ENCODE peak calls at places on chromosomes 2 and 18, in seven cellular contexts. H is fibroblast of mammary gland, O is MM.1S, B is cardiac muscle cell, A is fibroblast of lung, G is K562, V is coronary artery. F is an unnamed sample.

GRCh38 chr18:22378672-22379282 is 38.9 kb downstream of the CTAGE1 start:
- DNase-seq in O (no peak), V (no peak), B (peak; percentile 60), H (peak; percentile 36), G (peak; percentile 28), A (peak; percentile 20), F (peak; percentile 21)

GRCh38 chr18:37565985-37566478 is 434 bp upstream of the CELF4 start:
- DNase-seq in A (peak; percentile 23), H (peak; percentile 8), G (peak; percentile 17), V (no peak), B (peak; percentile 85), O (no peak), F (no peak)

GRCh38 chr2:134216152-134216829 is 37.6 kb upstream of the MGAT5 start:
- DNase-seq in B (no peak), H (no peak), A (no peak), G (no peak), O (no peak), V (no peak), F (no peak)

GRCh38 chr2:29878898-29879297 is 42.5 kb downstream of the ALK start:
- DNase-seq in A (peak; percentile 61), O (no peak), V (no peak), B (no peak), G (no peak), H (peak; percentile 16), F (no peak)

GRCh38 chr2:110751642-110752041 is 19.3 kb downstream of the ACOXL start:
- DNase-seq in V (no peak), G (no peak), A (no peak), B (no peak), O (no peak), H (no peak), F (no peak)

GRCh38 chr2:173762864-173763263 is 202.3 kb downstream of the SP3 start:
- DNase-seq in A (no peak), G (no peak), B (no peak), V (no peak), H (no peak), O (no peak), F (no peak)

GRCh38 chr2:85843543-85843942 is 45.2 kb downstream of the ST3GAL5 start:
- DNase-seq in A (no peak), O (peak; percentile 25), V (no peak), G (peak; percentile 72), H (peak; percentile 11), B (no peak), F (peak; percentile 49)

GRCh38 chr2:134132487-134132857 is 121.4 kb upstream of the MGAT5 start:
- DNase-seq in B (no peak), V (no peak), A (no peak), O (no peak), H (no peak), G (no peak), F (no peak)

GRCh38 chr2:3608373-3609278 is 13.7 kb downstream of the COLEC11 start:
- DNase-seq in A (no peak), G (no peak), B (no peak), O (peak; percentile 12), H (no peak), V (peak; percentile 43), F (no peak)

GRCh38 chr18:32549248-32549842 is 78.7 kb upstream of the GAREM1 start:
- DNase-seq in A (peak; percentile 20), G (peak; percentile 46), O (peak; percentile 71), H (peak; percentile 57), B (peak; percentile 68), V (no peak), F (peak; percentile 53)

GRCh38 chr18:13558132-13558531 is 168.2 kb downstream of the FAM210A start:
- DNase-seq in V (peak; percentile 65), O (peak; percentile 50), A (peak; percentile 29), G (peak; percentile 50), B (peak; percentile 72), H (peak; percentile 46), F (peak; percentile 82)

GRCh38 chr2:71212336-71212735 is 14.6 kb downstream of the PAIP2B start:
- DNase-seq in V (no peak), B (no peak), H (peak; percentile 4), A (no peak), G (no peak), O (no peak), F (no peak)

GRCh38 chr2:6780765-6781274 is 84.9 kb downstream of the CMPK2 start:
- DNase-seq in H (peak; percentile 9), O (peak; percentile 39), A (peak; percentile 11), G (no peak), V (no peak), B (no peak), F (peak; percentile 31)

GRCh38 chr2:6352906-6353515 is 512.7 kb downstream of the CMPK2 start:
- DNase-seq in B (peak; percentile 75), G (no peak), H (no peak), A (peak; percentile 58), O (no peak), V (no peak), F (no peak)

GRCh38 chr2:26696352-26696816 is 3.9 kb downstream of the KCNK3 start:
- DNase-seq in B (peak; percentile 34), G (no peak), A (peak; percentile 99), V (no peak), H (peak; percentile 91), O (no peak), F (no peak)

GRCh38 chr2:11559066-11559785 is 25.4 kb downstream of the GREB1 start:
- DNase-seq in V (no peak), H (no peak), A (no peak), O (no peak), B (no peak), G (no peak), F (no peak)

GRCh38 chr2:120820885-120821279 is 85.2 kb downstream of the GLI2 start:
- DNase-seq in G (peak; percentile 33), V (no peak), O (peak; percentile 54), B (no peak), H (peak; percentile 84), A (peak; percentile 87), F (peak; percentile 6)

GRCh38 chr2:139478191-139478914 is 698.2 kb upstream of the NXPH2 start:
- DNase-seq in G (no peak), A (no peak), V (no peak), B (no peak), H (peak; percentile 1), O (no peak), F (no peak)

GRCh38 chr2:234983011-234983726 is 31.4 kb downstream of the SH3BP4 start:
- DNase-seq in G (no peak), A (peak; percentile 59), B (no peak), H (no peak), O (no peak), V (no peak), F (no peak)

GRCh38 chr2:4518596-4518995 is 815.2 kb downstream of the DCDC2C start:
- DNase-seq in A (no peak), O (no peak), H (no peak), G (no peak), B (no peak), V (no peak), F (no peak)

GRCh38 chr18:13726972-13727331 is 479 bp downstream of the RNMT start:
- DNase-seq in O (peak; percentile 41), G (no peak), B (peak; percentile 75), A (peak; percentile 61), V (no peak), H (peak; percentile 57), F (peak; percentile 44)

GRCh38 chr2:35830833-35831232 is 524.7 kb upstream of the CRIM1 start:
- DNase-seq in A (no peak), O (no peak), H (no peak), B (no peak), G (no peak), V (no peak), F (no peak)

GRCh38 chr2:28704621-28705020 is 47.0 kb upstream of the PPP1CB start:
- DNase-seq in A (no peak), V (no peak), G (no peak), B (no peak), H (no peak), O (no peak), F (no peak)

GRCh38 chr2:203809084-203809521 is 58.5 kb upstream of the CTLA4 start:
- DNase-seq in O (no peak), H (peak; percentile 74), B (no peak), A (peak; percentile 94), V (no peak), G (no peak), F (no peak)

GRCh38 chr2:20992201-20992711 is 51.6 kb downstream of the APOB start:
- DNase-seq in A (peak; percentile 0), V (no peak), G (no peak), B (peak; percentile 6), O (no peak), H (peak; percentile 1), F (no peak)

GRCh38 chr2:241641631-241642030 is 4.1 kb downstream of the ATG4B start:
- DNase-seq in O (no peak), V (no peak), G (peak; percentile 28), H (no peak), A (no peak), B (no peak), F (no peak)
- TF ChIP-seq CTCF in O (no peak), V (no peak), G (no peak), H (no peak), A (no peak), B (no peak), F (no peak)

DNA sequence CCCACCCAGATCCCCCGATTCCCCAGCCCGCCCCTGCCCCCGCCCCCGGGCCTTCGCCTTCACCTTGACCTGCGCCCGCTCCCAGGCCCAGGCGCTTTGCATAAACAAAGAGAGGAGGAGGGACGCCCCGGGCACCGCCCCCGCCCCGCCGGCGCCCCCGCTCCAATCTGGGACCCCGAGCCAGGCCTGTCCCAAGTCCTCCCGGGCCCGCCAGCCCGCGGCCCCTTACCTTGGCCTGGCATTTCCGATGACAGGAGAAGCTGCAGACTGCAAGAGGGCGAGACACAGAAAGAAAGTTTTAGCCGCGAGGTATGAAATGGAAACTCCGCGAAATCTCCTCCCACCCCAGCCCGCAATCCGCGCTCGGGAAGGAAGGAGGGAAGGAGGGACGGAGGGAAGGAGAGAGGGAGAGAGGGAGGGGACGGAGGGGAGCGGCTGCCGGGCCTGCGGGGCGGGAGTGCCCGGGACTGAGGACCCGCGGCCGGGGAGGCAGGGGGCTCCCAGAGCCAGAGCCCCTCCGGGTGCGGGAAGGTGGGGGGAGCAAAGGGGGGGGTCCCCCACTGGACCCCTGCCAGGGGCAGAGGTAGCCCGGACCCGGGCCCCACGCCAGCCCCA is 24.2 kb downstream of the TNS1 start:
- DNase-seq in V (no peak), A (peak; percentile 45), G (no peak), B (peak; percentile 56), O (no peak), H (no peak), F (no peak)
- H3K4me3 ChIP-seq in V (peak overlapping the region; percentile 78), A (no peak overlapping the region), G (no peak overlapping the region), B (peak overlapping the region; percentile 40), O (no peak overlapping the region), H (no peak overlapping the region), F (no peak overlapping the region)

GRCh38 chr2:150587547-150588209 is 100.2 kb upstream of the RND3 start:
- DNase-seq in V (no peak), A (peak; percentile 65), B (no peak), O (no peak), H (peak; percentile 30), G (no peak), F (no peak)
- TF ChIP-seq CTCF in V (no peak), A (no peak), B (no peak), O (no peak), H (no peak), G (no peak), F (no peak)

GRCh38 chr2:182266909-182267308 is 159.9 kb downstream of the PDE1A start:
- DNase-seq in G (no peak), H (no peak), V (no peak), O (no peak), B (no peak), A (no peak), F (no peak)

DNA sequence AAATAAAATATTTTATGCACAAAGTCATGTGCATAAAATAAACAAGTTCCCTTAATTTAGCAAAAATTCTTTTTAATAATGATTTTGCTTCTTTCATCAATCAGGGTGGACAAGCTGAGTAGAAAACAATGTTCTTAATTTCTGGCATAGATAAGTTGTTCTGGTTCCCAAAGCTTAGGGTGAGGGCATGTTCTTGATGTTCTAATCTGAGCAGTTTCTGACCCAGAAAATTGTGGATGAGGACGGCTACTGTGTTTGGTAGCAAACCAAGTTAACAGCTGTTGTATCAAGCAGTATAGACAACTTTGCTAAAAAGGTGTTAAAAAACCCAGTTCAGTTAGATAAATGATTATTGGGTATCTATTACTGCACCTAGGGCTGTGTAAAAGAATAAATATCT is 158.9 kb downstream of the PDE1A start:
- DNase-seq in O (no peak), G (no peak), A (no peak), V (no peak), B (no peak), H (no peak), F (no peak)
- H3K4me3 ChIP-seq in O (no peak overlapping the region), G (no peak overlapping the region), A (no peak overlapping the region), V (no peak overlapping the region), B (no peak overlapping the region), H (no peak overlapping the region), F (no peak overlapping the region)

F was measured in GM12865.